ENCODE peak calls at places on chromosomes 13 and 19, in six cellular contexts. One of them, this sample, is unnamed.

GRCh38 chr19:35545855-35546381 is 492 bp downstream of the TMEM147 start:
- DNase-seq in lower leg skin: no peak
- DNase-seq in A673: peak; percentile 47
- DNase-seq in spleen: peak; percentile 86
- DNase-seq in GM12865: peak; percentile 84
- DNase-seq in tibial artery: no peak
- DNase-seq in this sample: no peak

GRCh38 chr19:8206147-8207087 is 2.8 kb upstream of the CERS4 start:
- DNase-seq in lower leg skin: no peak
- DNase-seq in A673: no peak
- DNase-seq in spleen: no peak
- DNase-seq in GM12865: no peak
- DNase-seq in tibial artery: no peak
- DNase-seq in this sample: no peak

GRCh38 chr19:46391296-46392251 is 21.8 kb downstream of the CCDC8 start:
- DNase-seq in lower leg skin: no peak
- DNase-seq in A673: no peak
- DNase-seq in spleen: peak; percentile 63
- DNase-seq in GM12865: no peak
- DNase-seq in tibial artery: no peak
- DNase-seq in this sample: no peak

GRCh38 chr13:30934381-30934780 is 1.9 kb downstream of the TEX26 start:
- DNase-seq in lower leg skin: no peak
- DNase-seq in A673: no peak
- DNase-seq in spleen: no peak
- DNase-seq in GM12865: peak; percentile 9
- DNase-seq in tibial artery: no peak
- DNase-seq in this sample: no peak

GRCh38 chr19:22427587-22428298 is 5.6 kb upstream of the ZNF98 start:
- DNase-seq in lower leg skin: no peak
- DNase-seq in A673: no peak
- DNase-seq in spleen: no peak
- DNase-seq in GM12865: no peak
- DNase-seq in tibial artery: no peak
- DNase-seq in this sample: no peak

GRCh38 chr13:109874444-109874920 is 88.1 kb upstream of the IRS2 start:
- DNase-seq in lower leg skin: no peak
- DNase-seq in A673: no peak
- DNase-seq in spleen: no peak
- DNase-seq in GM12865: no peak
- DNase-seq in tibial artery: no peak
- DNase-seq in this sample: peak; percentile 7

GRCh38 chr13:43861863-43862262 is 17.7 kb downstream of the CCDC122 start:
- DNase-seq in lower leg skin: no peak
- DNase-seq in A673: no peak
- DNase-seq in spleen: no peak
- DNase-seq in GM12865: no peak
- DNase-seq in tibial artery: no peak
- DNase-seq in this sample: no peak

GRCh38 chr13:94327318-94327717 is 152.2 kb downstream of the DCT start:
- DNase-seq in lower leg skin: no peak
- DNase-seq in A673: no peak
- DNase-seq in spleen: no peak
- DNase-seq in GM12865: peak; percentile 86
- DNase-seq in tibial artery: no peak
- DNase-seq in this sample: no peak

GRCh38 chr13:100069278-100069677 is 19.6 kb upstream of the PCCA start:
- DNase-seq in lower leg skin: no peak
- DNase-seq in A673: no peak
- DNase-seq in spleen: no peak
- DNase-seq in GM12865: no peak
- DNase-seq in tibial artery: no peak
- DNase-seq in this sample: peak; percentile 69

GRCh38 chr19:10612515-10613119 is 12.7 kb upstream of the SLC44A2 start:
- DNase-seq in lower leg skin: peak; percentile 88
- DNase-seq in A673: no peak
- DNase-seq in spleen: peak; percentile 89
- DNase-seq in GM12865: no peak
- DNase-seq in tibial artery: peak; percentile 81
- DNase-seq in this sample: no peak

GRCh38 chr19:19280561-19280960 is 7.5 kb upstream of the TM6SF2 start:
- DNase-seq in lower leg skin: no peak
- DNase-seq in A673: no peak
- DNase-seq in spleen: no peak
- DNase-seq in GM12865: no peak
- DNase-seq in tibial artery: no peak
- DNase-seq in this sample: peak; percentile 62

GRCh38 chr19:51158474-51159129 is 16.5 kb downstream of the SIGLEC7 start:
- DNase-seq in lower leg skin: peak; percentile 92
- DNase-seq in A673: peak; percentile 66
- DNase-seq in spleen: peak; percentile 89
- DNase-seq in GM12865: peak; percentile 66
- DNase-seq in tibial artery: peak; percentile 42
- DNase-seq in this sample: peak; percentile 25

GRCh38 chr19:16057062-16057461 is 19.2 kb upstream of the TPM4 start:
- DNase-seq in lower leg skin: no peak
- DNase-seq in A673: no peak
- DNase-seq in spleen: no peak
- DNase-seq in GM12865: no peak
- DNase-seq in tibial artery: no peak
- DNase-seq in this sample: no peak

GRCh38 chr19:16048583-16048982 is 27.7 kb upstream of the TPM4 start:
- DNase-seq in lower leg skin: no peak
- DNase-seq in A673: no peak
- DNase-seq in spleen: no peak
- DNase-seq in GM12865: no peak
- DNase-seq in tibial artery: no peak
- DNase-seq in this sample: no peak

GRCh38 chr19:16051254-16052025 is 24.9 kb upstream of the TPM4 start:
- DNase-seq in lower leg skin: peak; percentile 32
- DNase-seq in A673: peak; percentile 58
- DNase-seq in spleen: no peak
- DNase-seq in GM12865: peak; percentile 60
- DNase-seq in tibial artery: no peak
- DNase-seq in this sample: no peak

DNA sequence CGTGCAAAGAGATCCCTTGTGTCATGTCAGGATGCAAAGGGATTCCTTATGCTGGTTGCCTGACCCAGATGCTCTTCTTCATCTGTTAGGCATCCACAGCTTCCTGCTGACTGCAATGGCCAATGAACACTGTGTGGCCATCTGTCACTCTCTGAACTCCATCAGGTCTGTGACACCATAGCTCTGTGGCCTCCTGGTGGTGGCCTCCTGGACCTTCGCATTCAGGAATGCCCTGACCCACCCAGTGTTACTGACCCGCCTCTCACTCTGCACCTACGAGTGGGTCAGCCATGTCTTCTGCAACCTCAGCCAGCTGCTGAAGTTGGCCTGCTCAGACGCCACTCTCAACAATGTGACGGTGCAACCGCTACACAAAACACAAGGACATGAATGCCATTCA is 23.9 kb upstream of the TPM4 start:
- DNase-seq in lower leg skin: no peak
- DNase-seq in A673: no peak
- DNase-seq in spleen: no peak
- DNase-seq in GM12865: no peak
- DNase-seq in tibial artery: no peak
- DNase-seq in this sample: no peak
- TF ChIP-seq CTCF in lower leg skin: no peak
- TF ChIP-seq CTCF in A673: no peak
- TF ChIP-seq CTCF in spleen: no peak
- TF ChIP-seq CTCF in GM12865: no peak
- TF ChIP-seq CTCF in tibial artery: no peak
- TF ChIP-seq CTCF in this sample: no peak

DNA sequence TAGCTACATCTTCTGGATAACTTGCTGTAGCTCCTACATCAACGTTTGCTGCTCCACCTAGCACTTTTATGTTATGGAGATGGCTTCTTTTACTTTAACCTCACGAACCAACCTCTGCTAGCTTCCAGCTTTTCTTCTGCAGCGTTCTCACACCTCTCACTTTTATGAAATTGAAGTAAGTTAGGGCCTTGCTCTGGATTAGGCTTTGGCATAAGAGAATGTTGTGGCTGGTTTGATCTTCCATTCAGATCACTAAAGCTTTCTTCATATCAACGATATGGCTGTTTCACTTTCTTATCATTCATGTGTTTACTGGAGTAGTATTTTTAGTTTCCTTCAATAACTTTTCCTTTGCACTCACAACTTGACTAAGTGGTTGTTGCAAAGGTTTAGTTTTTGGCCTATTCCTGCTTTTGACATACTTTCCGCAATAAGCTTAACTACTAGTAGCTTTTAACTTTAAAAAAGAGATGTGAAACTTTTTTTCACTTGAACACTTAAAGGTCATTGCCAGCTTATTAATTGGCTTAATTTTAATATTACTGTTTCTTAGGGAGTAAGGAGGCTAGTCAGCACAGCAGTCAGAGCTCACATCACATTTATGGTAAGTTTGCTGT is 60.0 kb upstream of the SPRY2 start:
- DNase-seq in lower leg skin: no peak
- DNase-seq in A673: no peak
- DNase-seq in spleen: no peak
- DNase-seq in GM12865: no peak
- DNase-seq in tibial artery: no peak
- DNase-seq in this sample: no peak
- H3K4me3 ChIP-seq in lower leg skin: no peak overlapping the region
- H3K4me3 ChIP-seq in A673: no peak overlapping the region
- H3K4me3 ChIP-seq in spleen: no peak overlapping the region
- H3K4me3 ChIP-seq in GM12865: no peak overlapping the region
- H3K4me3 ChIP-seq in tibial artery: no peak overlapping the region
- H3K4me3 ChIP-seq in this sample: no peak overlapping the region

DNA sequence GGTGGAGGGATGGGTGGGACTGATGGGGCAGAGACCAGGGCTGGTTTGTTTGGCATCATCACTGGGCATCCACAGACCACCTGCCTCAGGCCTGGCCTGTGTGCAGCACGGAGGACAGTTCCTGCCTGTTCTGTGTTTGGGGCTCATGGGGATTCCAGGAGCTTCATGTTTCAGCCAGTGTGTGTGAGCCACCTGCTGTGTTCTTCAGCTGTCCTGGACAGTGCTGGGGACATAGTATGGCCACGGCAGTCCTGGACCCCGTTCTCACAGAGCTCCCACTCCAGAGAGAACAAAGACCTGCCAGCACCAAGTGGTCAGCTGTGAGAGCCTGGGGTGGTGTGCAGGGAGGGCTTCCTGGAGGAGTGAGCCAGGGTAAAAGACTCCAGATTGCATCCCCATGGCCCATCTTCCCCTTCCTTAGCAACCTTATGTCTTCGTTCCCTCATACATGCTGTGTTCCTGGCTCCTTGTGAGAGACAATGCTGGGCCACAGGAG is 2.0 kb upstream of the CCDC97 start:
- DNase-seq in lower leg skin: no peak
- DNase-seq in A673: no peak
- DNase-seq in spleen: no peak
- DNase-seq in GM12865: no peak
- DNase-seq in tibial artery: no peak
- DNase-seq in this sample: no peak
- TF ChIP-seq CTCF in lower leg skin: no peak
- TF ChIP-seq CTCF in A673: no peak
- TF ChIP-seq CTCF in spleen: no peak
- TF ChIP-seq CTCF in GM12865: no peak
- TF ChIP-seq CTCF in tibial artery: no peak
- TF ChIP-seq CTCF in this sample: no peak

GRCh38 chr19:11942843-11943108 is 17.9 kb downstream of the ZNF700 start:
- DNase-seq in lower leg skin: no peak
- DNase-seq in A673: no peak
- DNase-seq in spleen: no peak
- DNase-seq in GM12865: no peak
- DNase-seq in tibial artery: no peak
- DNase-seq in this sample: no peak
- H3K4me3 ChIP-seq in lower leg skin: no peak overlapping the region
- H3K4me3 ChIP-seq in A673: no peak overlapping the region
- H3K4me3 ChIP-seq in spleen: no peak overlapping the region
- H3K4me3 ChIP-seq in GM12865: no peak overlapping the region
- H3K4me3 ChIP-seq in tibial artery: no peak overlapping the region
- H3K4me3 ChIP-seq in this sample: no peak overlapping the region

DNA sequence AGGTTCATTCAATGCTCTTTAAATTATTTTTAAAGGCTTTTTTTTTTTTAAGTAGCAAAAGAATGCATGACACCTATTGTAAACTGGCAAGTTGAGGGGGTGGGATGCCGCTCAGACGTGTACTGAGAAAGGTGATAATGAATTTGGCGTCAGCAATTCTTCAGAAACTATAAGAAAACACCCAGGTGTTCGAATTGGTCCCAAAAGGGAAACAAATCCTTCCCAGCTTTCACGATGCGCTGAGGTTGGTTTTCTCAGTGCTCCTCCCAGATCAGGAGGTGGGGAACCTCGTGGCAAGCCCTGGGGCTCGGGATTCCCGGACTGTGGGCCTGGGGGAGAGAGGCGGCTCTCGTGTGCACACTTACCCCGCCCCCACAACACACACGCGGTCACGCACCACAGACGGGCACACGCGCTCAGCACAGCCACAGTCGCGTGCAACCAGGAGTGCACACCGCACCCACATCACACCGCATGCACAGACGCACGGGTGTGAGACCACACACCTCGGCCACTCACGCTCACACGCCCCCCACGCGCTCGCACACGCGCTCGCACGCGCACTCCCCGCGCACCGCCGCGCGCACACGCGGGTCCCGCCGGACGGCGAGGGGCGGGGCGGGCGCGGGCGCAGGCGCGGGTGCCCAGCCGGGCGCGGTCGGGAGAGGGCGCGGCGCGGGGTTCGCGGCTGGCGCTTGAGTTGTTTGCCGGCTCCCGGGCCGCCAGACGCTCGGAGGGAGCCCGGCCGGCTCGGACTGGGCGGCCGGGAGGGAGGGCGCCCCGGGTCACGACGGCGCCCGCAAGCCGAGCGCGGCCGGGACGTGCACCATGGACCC is at the start of gene FAM124A:
- DNase-seq in lower leg skin: peak; percentile 85
- DNase-seq in A673: peak; percentile 71
- DNase-seq in spleen: peak; percentile 82
- DNase-seq in GM12865: peak; percentile 46
- DNase-seq in tibial artery: no peak
- DNase-seq in this sample: peak; percentile 73
- TF ChIP-seq CTCF in lower leg skin: no peak
- TF ChIP-seq CTCF in A673: no peak
- TF ChIP-seq CTCF in spleen: peak; percentile 36
- TF ChIP-seq CTCF in GM12865: peak; percentile 26
- TF ChIP-seq CTCF in tibial artery: no peak
- TF ChIP-seq CTCF in this sample: no peak

DNA sequence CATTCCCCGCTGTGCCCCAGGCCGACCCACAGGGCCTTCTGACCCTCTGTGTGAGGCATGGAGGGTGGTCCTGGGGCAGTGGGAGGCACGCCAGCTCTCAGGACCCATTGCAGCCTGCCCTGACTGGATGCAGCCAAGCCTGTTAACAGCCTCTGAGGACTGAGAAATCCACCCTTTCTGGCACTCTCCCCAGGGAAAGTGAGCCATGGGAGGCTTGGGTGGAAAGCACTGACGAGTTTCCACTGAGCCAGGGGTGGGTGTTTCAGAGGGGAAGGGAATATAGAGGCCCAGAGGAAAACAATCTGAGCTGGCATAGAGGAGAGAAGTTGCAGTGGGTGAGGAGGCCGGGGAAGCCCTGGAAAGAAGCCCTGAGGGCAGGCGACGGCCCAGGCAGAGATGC is 30.6 kb upstream of the SLC7A10 start:
- DNase-seq in lower leg skin: no peak
- DNase-seq in A673: no peak
- DNase-seq in spleen: no peak
- DNase-seq in GM12865: no peak
- DNase-seq in tibial artery: no peak
- DNase-seq in this sample: no peak
- H3K4me3 ChIP-seq in lower leg skin: no peak overlapping the region
- H3K4me3 ChIP-seq in A673: no peak overlapping the region
- H3K4me3 ChIP-seq in spleen: no peak overlapping the region
- H3K4me3 ChIP-seq in GM12865: no peak overlapping the region
- H3K4me3 ChIP-seq in tibial artery: no peak overlapping the region
- H3K4me3 ChIP-seq in this sample: no peak overlapping the region